ENCODE peak calls at places on chromosomes 3 and 15, in nine cellular contexts. One of them, this sample, is unnamed.

GRCh38 chr3:107067421-107067820 is 309.8 kb upstream of the CCDC54 start:
- DNase-seq in activated CD4-positive, alpha-beta T cell treated with anti-CD3 and anti-CD28 coated beads for 36 hours: no peak
- DNase-seq in endothelial cell: no peak
- DNase-seq in left colon: no peak
- DNase-seq in neural crest cell: no peak
- DNase-seq in HuH-7: no peak
- DNase-seq in activated B cell treated with CpG ODN at 0.5 μM for 24 hours: no peak
- DNase-seq in activated T-helper 1 cell treated with anti-CD3 and anti-CD28 coated beads, Interleukin-2, amount 50 U/mL, for 16 hours: no peak
- DNase-seq in nucleus accumbens: no peak
- DNase-seq in this sample: peak; percentile 10

GRCh38 chr15:26382416-26383086 is 390.3 kb downstream of the GABRB3 start:
- DNase-seq in endothelial cell: no peak
- DNase-seq in left colon: no peak
- DNase-seq in neural crest cell: no peak
- DNase-seq in activated CD4-positive, alpha-beta T cell treated with anti-CD3 and anti-CD28 coated beads for 36 hours: no peak
- DNase-seq in nucleus accumbens: no peak
- DNase-seq in activated B cell treated with CpG ODN at 0.5 μM for 24 hours: no peak
- DNase-seq in HuH-7: no peak
- DNase-seq in activated T-helper 1 cell treated with anti-CD3 and anti-CD28 coated beads, Interleukin-2, amount 50 U/mL, for 16 hours: no peak
- DNase-seq in this sample: no peak

GRCh38 chr15:47812436-47813109 is 95.3 kb downstream of the SEMA6D start:
- DNase-seq in activated CD4-positive, alpha-beta T cell treated with anti-CD3 and anti-CD28 coated beads for 36 hours: no peak
- DNase-seq in neural crest cell: no peak
- DNase-seq in endothelial cell: no peak
- DNase-seq in activated B cell treated with CpG ODN at 0.5 μM for 24 hours: no peak
- DNase-seq in activated T-helper 1 cell treated with anti-CD3 and anti-CD28 coated beads, Interleukin-2, amount 50 U/mL, for 16 hours: no peak
- DNase-seq in nucleus accumbens: no peak
- DNase-seq in left colon: no peak
- DNase-seq in HuH-7: no peak
- DNase-seq in this sample: no peak

GRCh38 chr15:95868450-95868849 is 462.1 kb upstream of the NR2F2 start:
- DNase-seq in activated B cell treated with CpG ODN at 0.5 μM for 24 hours: no peak
- DNase-seq in activated CD4-positive, alpha-beta T cell treated with anti-CD3 and anti-CD28 coated beads for 36 hours: no peak
- DNase-seq in endothelial cell: no peak
- DNase-seq in HuH-7: no peak
- DNase-seq in activated T-helper 1 cell treated with anti-CD3 and anti-CD28 coated beads, Interleukin-2, amount 50 U/mL, for 16 hours: no peak
- DNase-seq in left colon: no peak
- DNase-seq in neural crest cell: no peak
- DNase-seq in nucleus accumbens: no peak
- DNase-seq in this sample: no peak

GRCh38 chr3:133591271-133591742 is 17.8 kb downstream of the CDV3 start:
- DNase-seq in activated CD4-positive, alpha-beta T cell treated with anti-CD3 and anti-CD28 coated beads for 36 hours: no peak
- DNase-seq in activated T-helper 1 cell treated with anti-CD3 and anti-CD28 coated beads, Interleukin-2, amount 50 U/mL, for 16 hours: no peak
- DNase-seq in activated B cell treated with CpG ODN at 0.5 μM for 24 hours: no peak
- DNase-seq in left colon: no peak
- DNase-seq in HuH-7: no peak
- DNase-seq in neural crest cell: no peak
- DNase-seq in endothelial cell: no peak
- DNase-seq in nucleus accumbens: no peak
- DNase-seq in this sample: no peak

GRCh38 chr3:57224856-57225255 is 2.7 kb upstream of the APPL1 start:
- DNase-seq in neural crest cell: no peak
- DNase-seq in HuH-7: no peak
- DNase-seq in left colon: no peak
- DNase-seq in nucleus accumbens: no peak
- DNase-seq in endothelial cell: no peak
- DNase-seq in activated B cell treated with CpG ODN at 0.5 μM for 24 hours: no peak
- DNase-seq in activated T-helper 1 cell treated with anti-CD3 and anti-CD28 coated beads, Interleukin-2, amount 50 U/mL, for 16 hours: no peak
- DNase-seq in activated CD4-positive, alpha-beta T cell treated with anti-CD3 and anti-CD28 coated beads for 36 hours: no peak
- DNase-seq in this sample: no peak

GRCh38 chr3:70606018-70606417 is 293.6 kb upstream of the MDFIC2 start:
- DNase-seq in activated B cell treated with CpG ODN at 0.5 μM for 24 hours: no peak
- DNase-seq in activated T-helper 1 cell treated with anti-CD3 and anti-CD28 coated beads, Interleukin-2, amount 50 U/mL, for 16 hours: no peak
- DNase-seq in endothelial cell: no peak
- DNase-seq in neural crest cell: no peak
- DNase-seq in HuH-7: no peak
- DNase-seq in activated CD4-positive, alpha-beta T cell treated with anti-CD3 and anti-CD28 coated beads for 36 hours: no peak
- DNase-seq in left colon: no peak
- DNase-seq in nucleus accumbens: no peak
- DNase-seq in this sample: no peak

GRCh38 chr3:72183489-72183888 is 398.5 kb upstream of the PROK2 start:
- DNase-seq in neural crest cell: no peak
- DNase-seq in left colon: no peak
- DNase-seq in HuH-7: no peak
- DNase-seq in activated B cell treated with CpG ODN at 0.5 μM for 24 hours: no peak
- DNase-seq in activated CD4-positive, alpha-beta T cell treated with anti-CD3 and anti-CD28 coated beads for 36 hours: no peak
- DNase-seq in endothelial cell: no peak
- DNase-seq in activated T-helper 1 cell treated with anti-CD3 and anti-CD28 coated beads, Interleukin-2, amount 50 U/mL, for 16 hours: no peak
- DNase-seq in nucleus accumbens: no peak
- DNase-seq in this sample: no peak

GRCh38 chr3:178446054-178446453 is 90.2 kb upstream of the KCNMB2 start:
- DNase-seq in HuH-7: no peak
- DNase-seq in activated T-helper 1 cell treated with anti-CD3 and anti-CD28 coated beads, Interleukin-2, amount 50 U/mL, for 16 hours: no peak
- DNase-seq in endothelial cell: no peak
- DNase-seq in activated CD4-positive, alpha-beta T cell treated with anti-CD3 and anti-CD28 coated beads for 36 hours: no peak
- DNase-seq in activated B cell treated with CpG ODN at 0.5 μM for 24 hours: no peak
- DNase-seq in neural crest cell: no peak
- DNase-seq in nucleus accumbens: no peak
- DNase-seq in left colon: no peak
- DNase-seq in this sample: no peak